ENCODE peak calls at places on chromosome 12, in four cellular contexts. One of them, this sample, is unnamed.

GRCh38 chr12:67279637-67280036 is 10.5 kb downstream of the CAND1 start:
- DNase-seq in NT2/D1: no peak
- DNase-seq in HEK293T: no peak
- DNase-seq in H1: no peak
- DNase-seq in this sample: no peak

GRCh38 chr12:30707628-30708342 is 12.1 kb upstream of the IPO8 start:
- DNase-seq in HEK293T: no peak
- DNase-seq in NT2/D1: no peak
- DNase-seq in H1: no peak
- DNase-seq in this sample: no peak

GRCh38 chr12:78183854-78184253 is 353.2 kb downstream of the NAV3 start:
- DNase-seq in HEK293T: no peak
- DNase-seq in H1: no peak
- DNase-seq in NT2/D1: no peak
- DNase-seq in this sample: no peak

GRCh38 chr12:102960766-102961487 is 3.5 kb downstream of the ASCL1 start:
- DNase-seq in H1: no peak
- DNase-seq in HEK293T: no peak
- DNase-seq in NT2/D1: no peak
- DNase-seq in this sample: no peak

GRCh38 chr12:59940676-59941342 is 345.0 kb downstream of the SLC16A7 start:
- DNase-seq in NT2/D1: no peak
- DNase-seq in H1: no peak
- DNase-seq in HEK293T: no peak
- DNase-seq in this sample: peak

GRCh38 chr12:122984612-122985358 is 4.3 kb downstream of the ARL6IP4 start:
- DNase-seq in H1: no peak
- DNase-seq in HEK293T: no peak
- DNase-seq in NT2/D1: no peak
- DNase-seq in this sample: peak

GRCh38 chr12:51482808-51483532 is 58.3 kb downstream of the SLC4A8 start:
- DNase-seq in HEK293T: no peak
- DNase-seq in NT2/D1: no peak
- DNase-seq in H1: no peak
- DNase-seq in this sample: no peak

GRCh38 chr12:5073838-5074237 is 30.2 kb downstream of the KCNA5 start:
- DNase-seq in H1: no peak
- DNase-seq in HEK293T: no peak
- DNase-seq in NT2/D1: no peak
- DNase-seq in this sample: no peak

GRCh38 chr12:120439646-120440247 is 1.8 kb downstream of the COX6A1 start:
- DNase-seq in NT2/D1: peak
- DNase-seq in HEK293T: peak
- DNase-seq in H1: no peak
- DNase-seq in this sample: peak

GRCh38 chr12:8698132-8698829 is 490 bp downstream of the RIMKLB start:
- DNase-seq in H1: no peak
- DNase-seq in NT2/D1: peak
- DNase-seq in HEK293T: peak
- DNase-seq in this sample: no peak

GRCh38 chr12:31742891-31743290 is 14.1 kb upstream of the AMN1 start:
- DNase-seq in HEK293T: no peak
- DNase-seq in H1: no peak
- DNase-seq in NT2/D1: no peak
- DNase-seq in this sample: no peak

GRCh38 chr12:69210661-69211060 is 28.7 kb upstream of the CPSF6 start:
- DNase-seq in H1: no peak
- DNase-seq in HEK293T: no peak
- DNase-seq in NT2/D1: no peak
- DNase-seq in this sample: no peak

GRCh38 chr12:58583541-58583940 is 336.8 kb downstream of the LRIG3 start:
- DNase-seq in H1: no peak
- DNase-seq in HEK293T: no peak
- DNase-seq in NT2/D1: no peak
- DNase-seq in this sample: no peak

GRCh38 chr12:106919910-106920544 is 35.7 kb upstream of the TMEM263 start:
- DNase-seq in HEK293T: peak
- DNase-seq in NT2/D1: peak
- DNase-seq in H1: no peak
- DNase-seq in this sample: peak

GRCh38 chr12:103635419-103635818 is 48.3 kb downstream of the STAB2 start:
- DNase-seq in NT2/D1: no peak
- DNase-seq in H1: no peak
- DNase-seq in HEK293T: no peak
- DNase-seq in this sample: no peak

GRCh38 chr12:23259558-23259957 is 634.6 kb downstream of the ETNK1 start:
- DNase-seq in NT2/D1: no peak
- DNase-seq in HEK293T: no peak
- DNase-seq in H1: no peak
- DNase-seq in this sample: no peak

GRCh38 chr12:104370989-104371870 is 67.7 kb downstream of the EID3 start:
- DNase-seq in H1: peak
- DNase-seq in NT2/D1: peak
- DNase-seq in HEK293T: no peak
- DNase-seq in this sample: no peak

GRCh38 chr12:46153267-46153872 is 115.5 kb downstream of the SLC38A1 start:
- DNase-seq in HEK293T: peak
- DNase-seq in NT2/D1: no peak
- DNase-seq in H1: no peak
- DNase-seq in this sample: peak

GRCh38 chr12:34604227-34604626 is 581.9 kb downstream of the ALG10 start:
- DNase-seq in H1: no peak
- DNase-seq in HEK293T: no peak
- DNase-seq in NT2/D1: no peak
- DNase-seq in this sample: no peak

GRCh38 chr12:4984971-4985370 is 58.7 kb upstream of the KCNA5 start:
- DNase-seq in HEK293T: no peak
- DNase-seq in H1: no peak
- DNase-seq in NT2/D1: no peak
- DNase-seq in this sample: no peak

DNA sequence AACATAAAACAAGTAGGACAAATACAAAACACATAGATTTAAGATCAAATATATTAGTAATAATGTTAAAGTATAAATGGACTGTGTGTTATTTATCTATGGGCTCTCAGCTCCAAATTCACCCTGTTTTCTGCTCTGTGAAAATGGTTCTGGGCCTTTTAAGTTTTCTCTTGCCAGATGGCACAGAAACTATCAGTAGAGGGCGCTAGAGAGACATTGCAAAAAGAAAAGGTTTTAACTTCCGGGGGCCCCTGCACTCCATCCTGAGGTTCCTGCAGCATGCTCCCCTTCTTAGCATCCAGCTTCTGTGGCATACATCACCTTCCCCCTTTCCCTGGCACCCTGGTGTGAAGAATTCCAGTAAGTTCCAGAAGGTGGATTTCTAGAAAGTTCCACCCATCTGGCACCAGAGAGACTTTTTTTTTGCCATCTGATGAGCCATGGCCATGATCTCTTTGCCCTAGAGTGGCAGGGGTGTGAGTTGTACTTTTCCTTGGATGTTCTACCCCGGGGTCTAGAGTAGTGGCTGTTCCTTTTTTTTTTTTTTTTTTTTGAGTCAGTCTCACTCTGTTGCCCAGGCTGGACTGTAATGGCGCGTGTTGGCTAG is 29.3 kb downstream of the ZCRB1 start:
- DNase-seq in NT2/D1: peak
- DNase-seq in HEK293T: peak
- DNase-seq in H1: no peak
- DNase-seq in this sample: peak
- TF ChIP-seq SUZ12 in NT2/D1: no peak
- TF ChIP-seq SUZ12 in HEK293T: no peak
- TF ChIP-seq SUZ12 in H1: no peak
- TF ChIP-seq SUZ12 in this sample: no peak

DNA sequence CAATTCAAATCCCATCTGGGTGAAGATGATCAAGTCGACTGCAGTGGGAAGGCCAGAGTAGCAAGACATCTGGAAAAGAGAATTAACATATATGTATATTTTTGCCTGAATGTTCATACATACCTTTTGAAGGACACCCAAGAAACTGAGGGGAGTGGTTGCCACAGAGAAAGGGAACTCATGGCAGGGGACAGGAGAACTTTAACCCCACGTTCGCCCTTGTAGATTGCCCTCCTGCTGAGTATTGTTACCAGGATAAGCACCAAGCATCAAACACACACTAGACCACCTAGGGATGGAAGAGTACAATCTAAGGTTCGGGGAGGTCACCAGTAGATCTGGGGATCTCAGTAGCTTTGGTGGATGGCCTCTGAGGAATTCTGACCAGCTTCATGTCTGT is 9.7 kb downstream of the KRT1 start:
- DNase-seq in NT2/D1: no peak
- DNase-seq in H1: no peak
- DNase-seq in HEK293T: no peak
- DNase-seq in this sample: no peak
- TF ChIP-seq SUZ12 in NT2/D1: no peak
- TF ChIP-seq SUZ12 in H1: no peak
- TF ChIP-seq SUZ12 in HEK293T: no peak
- TF ChIP-seq SUZ12 in this sample: no peak

GRCh38 chr12:25287610-25288009 is 36.9 kb upstream of the KRAS start:
- DNase-seq in H1: no peak
- DNase-seq in HEK293T: no peak
- DNase-seq in NT2/D1: no peak
- DNase-seq in this sample: no peak

GRCh38 chr12:25284024-25284423 is 33.3 kb upstream of the KRAS start:
- DNase-seq in H1: no peak
- DNase-seq in NT2/D1: no peak
- DNase-seq in HEK293T: no peak
- DNase-seq in this sample: no peak

GRCh38 chr12:25283006-25283405 is 32.3 kb upstream of the KRAS start:
- DNase-seq in NT2/D1: no peak
- DNase-seq in HEK293T: no peak
- DNase-seq in H1: no peak
- DNase-seq in this sample: no peak

DNA sequence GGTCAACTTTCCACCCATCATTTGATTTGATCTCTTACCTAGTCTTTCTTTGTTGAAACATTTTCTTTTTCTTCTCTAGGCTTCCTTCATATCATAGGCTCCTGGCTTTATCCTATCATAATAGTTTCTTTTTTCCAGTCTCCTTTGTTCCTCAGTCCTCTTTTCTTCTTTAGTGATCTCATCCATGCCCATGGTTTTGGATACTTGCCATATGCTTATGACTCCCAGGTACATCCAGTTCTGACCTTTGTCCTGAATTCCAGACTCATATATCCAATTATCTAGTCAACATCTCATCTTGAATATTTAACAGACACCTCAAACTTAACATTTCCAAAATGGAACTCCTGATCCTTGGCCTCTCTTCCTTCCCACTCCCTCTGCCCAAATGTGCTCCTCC is 36.1 kb upstream of the KRAS start:
- DNase-seq in NT2/D1: no peak
- DNase-seq in HEK293T: no peak
- DNase-seq in H1: no peak
- DNase-seq in this sample: no peak
- TF ChIP-seq SUZ12 in NT2/D1: no peak
- TF ChIP-seq SUZ12 in HEK293T: no peak
- TF ChIP-seq SUZ12 in H1: no peak
- TF ChIP-seq SUZ12 in this sample: no peak

DNA sequence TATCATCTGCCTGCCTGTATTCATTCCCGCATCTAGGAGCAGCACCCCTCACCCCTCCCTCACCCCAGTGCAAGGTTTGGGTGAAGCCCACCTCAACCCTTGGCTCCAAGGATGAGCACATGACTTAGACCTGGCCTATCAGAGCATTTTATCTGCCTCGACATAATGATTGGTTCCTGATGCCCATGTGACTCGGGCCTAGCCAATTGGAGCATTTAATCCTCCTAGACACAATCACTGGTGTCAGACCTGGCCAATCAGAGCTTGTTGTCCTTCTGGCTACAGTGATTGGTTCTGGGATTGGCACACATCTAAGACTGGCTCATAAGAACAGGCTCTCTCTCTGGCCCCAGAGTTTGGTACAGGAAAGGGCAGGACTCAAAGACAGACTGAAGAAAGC is 73.0 kb upstream of the MYL2 start:
- DNase-seq in H1: no peak
- DNase-seq in NT2/D1: no peak
- DNase-seq in HEK293T: no peak
- DNase-seq in this sample: no peak
- TF ChIP-seq SUZ12 in H1: no peak
- TF ChIP-seq SUZ12 in NT2/D1: no peak
- TF ChIP-seq SUZ12 in HEK293T: no peak
- TF ChIP-seq SUZ12 in this sample: no peak

GRCh38 chr12:65667932-65668331 is 156.4 kb upstream of the HMGA2 start:
- DNase-seq in H1: no peak
- DNase-seq in HEK293T: no peak
- DNase-seq in NT2/D1: no peak
- DNase-seq in this sample: no peak

GRCh38 chr12:65672441-65672840 is 151.8 kb upstream of the HMGA2 start:
- DNase-seq in NT2/D1: no peak
- DNase-seq in HEK293T: no peak
- DNase-seq in H1: no peak
- DNase-seq in this sample: no peak

GRCh38 chr12:65670775-65671174 is 153.5 kb upstream of the HMGA2 start:
- DNase-seq in NT2/D1: no peak
- DNase-seq in H1: no peak
- DNase-seq in HEK293T: no peak
- DNase-seq in this sample: no peak

GRCh38 chr12:65666876-65667275 is 157.4 kb upstream of the HMGA2 start:
- DNase-seq in HEK293T: no peak
- DNase-seq in H1: no peak
- DNase-seq in NT2/D1: no peak
- DNase-seq in this sample: no peak

GRCh38 chr12:65668981-65669695 is 155.1 kb upstream of the HMGA2 start:
- DNase-seq in H1: no peak
- DNase-seq in NT2/D1: no peak
- DNase-seq in HEK293T: no peak
- DNase-seq in this sample: no peak
- TF ChIP-seq SUZ12 in H1: no peak
- TF ChIP-seq SUZ12 in NT2/D1: no peak
- TF ChIP-seq SUZ12 in HEK293T: no peak
- TF ChIP-seq SUZ12 in this sample: no peak

GRCh38 chr12:3668479-3669165 is 84.3 kb downstream of the CRACR2A start:
- DNase-seq in H1: no peak
- DNase-seq in NT2/D1: no peak
- DNase-seq in HEK293T: no peak
- DNase-seq in this sample: no peak

GRCh38 chr12:3670083-3670620 is 82.8 kb downstream of the CRACR2A start:
- DNase-seq in HEK293T: no peak
- DNase-seq in H1: no peak
- DNase-seq in NT2/D1: no peak
- DNase-seq in this sample: no peak

GRCh38 chr12:3671330-3672112 is 81.4 kb downstream of the CRACR2A start:
- DNase-seq in HEK293T: no peak
- DNase-seq in NT2/D1: no peak
- DNase-seq in H1: no peak
- DNase-seq in this sample: no peak

GRCh38 chr12:3669594-3669993 is 83.3 kb downstream of the CRACR2A start:
- DNase-seq in NT2/D1: no peak
- DNase-seq in H1: no peak
- DNase-seq in HEK293T: no peak
- DNase-seq in this sample: no peak

GRCh38 chr12:3667485-3667884 is 85.4 kb downstream of the CRACR2A start:
- DNase-seq in H1: no peak
- DNase-seq in HEK293T: no peak
- DNase-seq in NT2/D1: peak
- DNase-seq in this sample: no peak
- TF ChIP-seq SUZ12 in H1: no peak
- TF ChIP-seq SUZ12 in HEK293T: no peak
- TF ChIP-seq SUZ12 in NT2/D1: no peak
- TF ChIP-seq SUZ12 in this sample: no peak

GRCh38 chr12:38386238-38386985 is 69.8 kb downstream of the ALG10B start:
- DNase-seq in NT2/D1: no peak
- DNase-seq in HEK293T: no peak
- DNase-seq in H1: no peak
- DNase-seq in this sample: no peak
- TF ChIP-seq SUZ12 in NT2/D1: no peak
- TF ChIP-seq SUZ12 in HEK293T: no peak
- TF ChIP-seq SUZ12 in H1: no peak
- TF ChIP-seq SUZ12 in this sample: no peak